ENCODE peak calls at places on chromosomes 6 and 20, in four cellular contexts. C is iPS DF 6.9, R is cardiac muscle cell, L is cardiac fibroblast. I is an unnamed sample.

GRCh38 chr6:31558631-31559500 is 11.5 kb downstream of the NFKBIL1 start:
- DNase-seq in L (peak; percentile 58), R (peak; percentile 52), C (no peak), I (no peak)

GRCh38 chr6:136920858-136921520 is 1.1 kb upstream of the SLC35D3 start:
- DNase-seq in L (peak; percentile 21), C (no peak), R (peak; percentile 21), I (peak; percentile 28)

GRCh38 chr6:41939848-41940758 is 1.5 kb downstream of the CCND3 start:
- DNase-seq in R (peak; percentile 84), C (no peak), L (peak; percentile 53), I (peak; percentile 11)

GRCh38 chr6:142376115-142376514 is 74.3 kb downstream of the ADGRG6 start:
- DNase-seq in C (no peak), L (no peak), R (no peak), I (no peak)

GRCh38 chr20:49948809-49949507 is 12.8 kb downstream of the RNF114 start:
- DNase-seq in R (peak; percentile 67), L (peak; percentile 93), C (no peak), I (peak; percentile 97)

GRCh38 chr6:33112148-33112547 is 36.4 kb downstream of the HLA-DPB1 start:
- DNase-seq in C (no peak), L (peak; percentile 71), R (peak; percentile 72), I (peak; percentile 49)

GRCh38 chr20:60222497-60222896 is 264.3 kb downstream of the CDH26 start:
- DNase-seq in R (no peak), L (no peak), C (no peak), I (no peak)

GRCh38 chr6:35089216-35089934 is 51.8 kb downstream of the TCP11 start:
- DNase-seq in C (no peak), R (no peak), L (no peak), I (no peak)

GRCh38 chr6:130215526-130215925 is 7.2 kb downstream of the SAMD3 start:
- DNase-seq in R (no peak), L (no peak), C (no peak), I (no peak)

GRCh38 chr6:113920663-113921267 is 50.2 kb downstream of the HDAC2 start:
- DNase-seq in C (no peak), L (no peak), R (no peak), I (no peak)

GRCh38 chr6:169288591-169288990 is 34.9 kb upstream of the THBS2 start:
- DNase-seq in L (peak; percentile 86), R (peak; percentile 83), C (no peak), I (peak; percentile 51)

GRCh38 chr20:35663813-35664543 is 722 bp downstream of the CPNE1 start:
- DNase-seq in C (no peak), L (peak; percentile 27), R (peak; percentile 41), I (peak; percentile 24)

GRCh38 chr6:50708664-50709365 is 4.5 kb upstream of the TFAP2D start:
- DNase-seq in C (no peak), L (no peak), R (no peak), I (no peak)

GRCh38 chr6:21075986-21076385 is 517.6 kb upstream of the SOX4 start:
- DNase-seq in C (no peak), L (no peak), R (no peak), I (no peak)

GRCh38 chr6:158417760-158418098 is 105.5 kb downstream of the TULP4 start:
- DNase-seq in C (no peak), R (peak; percentile 76), L (peak; percentile 81), I (peak; percentile 79)

GRCh38 chr20:35004051-35004725 is 48.5 kb downstream of the MYH7B start:
- DNase-seq in L (no peak), C (no peak), R (no peak), I (no peak)

GRCh38 chr6:155248021-155249001 is 15.5 kb upstream of the CLDN20 start:
- DNase-seq in L (peak; percentile 81), R (peak; percentile 78), C (no peak), I (peak; percentile 78)

DNA sequence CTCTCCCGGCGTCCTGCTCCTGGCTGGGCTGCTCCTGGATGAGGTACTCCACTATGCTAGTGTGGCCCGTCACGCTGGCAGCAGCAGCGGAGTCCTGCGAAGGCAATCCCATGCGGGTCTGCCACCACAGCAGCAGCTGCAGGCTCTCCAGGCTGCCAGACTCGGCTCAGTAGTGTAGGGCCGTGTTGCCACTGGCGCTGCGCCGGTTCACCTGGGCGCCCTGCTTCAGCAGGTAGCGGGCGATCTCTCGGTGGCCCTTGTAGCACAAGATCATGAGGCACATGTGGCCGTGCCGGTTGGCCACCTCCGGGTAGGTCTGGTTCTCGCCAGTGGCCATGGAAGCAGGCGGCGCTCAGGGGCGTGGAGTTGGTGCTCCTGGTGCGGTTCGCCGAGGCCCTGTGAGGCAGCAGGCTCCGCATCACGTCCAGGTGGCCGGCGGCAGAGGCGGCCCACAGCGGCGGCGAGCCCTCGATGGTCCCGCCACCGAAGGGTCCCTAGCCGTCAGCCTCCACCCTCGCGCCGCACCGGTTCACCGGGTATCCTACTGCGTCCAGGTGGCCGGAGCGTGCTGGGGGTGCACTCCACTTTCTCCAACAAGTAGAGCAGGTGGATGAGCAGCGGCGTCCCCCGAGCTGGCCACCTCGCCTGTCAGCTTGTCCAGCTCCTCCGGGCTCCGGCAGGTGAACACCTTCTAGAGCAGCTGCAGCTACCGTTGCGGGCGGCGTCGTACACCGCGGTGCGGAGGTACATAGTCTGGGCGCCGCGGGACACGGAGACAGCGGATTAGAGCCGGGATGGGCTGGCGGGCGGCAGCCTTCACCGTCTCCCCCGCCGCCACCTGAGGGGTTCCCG is 19.8 kb downstream of the RFPL4B start:
- DNase-seq in R (no peak), L (no peak), C (no peak), I (no peak)
- H3K4me3 ChIP-seq in R (no peak overlapping the region), L (no peak overlapping the region), C (no peak overlapping the region), I (no peak overlapping the region)

DNA sequence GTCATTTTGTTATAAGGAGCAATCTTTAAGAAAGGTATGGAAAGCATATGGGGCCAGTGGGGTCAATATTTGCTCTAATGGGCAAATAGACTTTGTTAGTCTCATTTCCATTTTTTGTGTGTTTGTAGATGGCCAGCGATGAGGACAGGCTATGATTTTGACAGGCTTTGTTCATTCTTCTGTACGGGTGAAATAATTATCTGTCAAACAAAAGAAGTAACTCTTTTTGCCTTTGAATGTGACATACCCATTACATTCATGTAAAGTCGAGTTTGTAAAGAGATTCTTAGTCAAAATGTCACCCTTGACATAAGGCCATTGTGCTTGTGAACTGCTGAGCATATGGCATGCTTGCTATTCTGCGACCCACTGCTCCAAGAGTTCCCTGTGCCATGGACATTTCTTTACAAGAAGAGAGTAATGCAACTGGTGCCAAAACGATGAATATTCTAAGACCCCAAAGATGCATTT is 38.1 kb upstream of the JAG1 start:
- DNase-seq in L (no peak), R (no peak), C (no peak), I (no peak)
- H3K4me3 ChIP-seq in L (no peak overlapping the region), R (no peak overlapping the region), C (no peak overlapping the region), I (no peak overlapping the region)

DNA sequence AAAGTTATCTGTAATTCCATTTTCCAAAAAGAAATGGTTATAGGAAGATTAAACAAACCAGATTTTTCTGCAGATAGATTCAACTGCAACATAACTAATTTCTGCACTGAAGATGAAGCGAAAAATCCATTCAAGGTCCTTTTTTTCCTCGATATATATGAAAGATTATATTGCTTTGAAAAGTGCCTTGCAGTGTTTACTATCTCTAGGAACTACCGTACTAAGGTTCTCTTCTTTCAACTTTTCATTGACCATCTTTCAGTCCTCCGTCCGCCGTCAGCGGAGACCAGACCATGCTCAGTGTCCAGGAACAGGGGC is 545 bp downstream of the ZNF322 start:
- DNase-seq in L (peak; percentile 37), C (no peak), R (no peak), I (no peak)
- H3K4me3 ChIP-seq in L (peak overlapping the region; percentile 55), C (peak overlapping the region; percentile 83), R (peak overlapping the region; percentile 83), I (peak overlapping the region; percentile 79)

DNA sequence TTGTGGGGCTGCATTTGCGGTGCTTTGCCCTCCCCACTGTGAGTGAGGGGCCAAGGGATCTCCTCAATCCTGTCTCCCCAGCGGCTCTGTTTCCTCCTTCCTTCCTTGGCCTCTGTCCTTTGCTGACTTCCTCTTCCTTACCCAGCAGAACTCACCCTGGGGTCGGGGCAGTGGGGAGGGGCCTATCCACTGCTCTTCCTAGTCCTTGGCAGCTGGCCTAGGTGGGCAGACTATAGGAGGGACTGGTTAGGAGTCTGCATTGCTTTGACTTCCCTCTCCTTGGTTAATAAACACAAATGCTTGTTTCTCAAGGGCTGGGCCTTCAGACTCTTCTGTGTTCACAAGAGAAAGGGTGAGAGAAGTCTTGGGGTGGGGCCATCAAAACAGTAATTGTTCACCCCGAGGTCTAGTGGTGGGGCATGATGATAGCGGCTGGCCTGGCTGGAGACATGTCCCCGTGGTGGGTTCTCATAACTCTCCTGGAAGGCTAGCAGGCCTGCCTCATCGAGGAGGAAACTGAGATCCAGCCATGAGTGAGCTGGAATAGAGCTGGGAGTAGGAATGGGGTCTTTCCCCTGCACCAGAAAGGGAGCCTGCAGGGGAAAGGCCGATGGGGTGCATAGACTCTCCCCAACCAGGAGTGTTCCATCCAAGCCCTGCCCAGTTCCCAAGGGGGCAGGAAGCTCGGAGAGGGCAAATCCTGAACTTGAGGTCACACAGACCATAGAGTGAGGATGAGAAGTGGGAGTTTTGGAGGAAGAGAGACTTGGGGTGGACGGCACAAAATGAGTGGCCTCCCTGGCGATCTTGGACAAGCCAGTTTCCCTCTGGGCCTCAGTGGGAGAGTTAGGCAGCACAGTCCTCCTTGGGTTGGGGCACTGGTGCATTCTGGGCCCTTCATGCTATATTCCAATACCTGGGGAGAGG is 12.7 kb downstream of the FAM110A start:
- DNase-seq in C (no peak), R (no peak), L (no peak), I (no peak)
- H3K4me3 ChIP-seq in C (no peak overlapping the region), R (no peak overlapping the region), L (no peak overlapping the region), I (no peak overlapping the region)

GRCh38 chr20:58621906-58622548 is 29.1 kb upstream of the STX16 start:
- DNase-seq in R (no peak), C (no peak), L (peak; percentile 28), I (no peak)

GRCh38 chr20:58622671-58623578 is 28.2 kb upstream of the STX16 start:
- DNase-seq in R (peak; percentile 38), L (peak; percentile 49), C (no peak), I (peak; percentile 84)

GRCh38 chr20:58618694-58619540 is 32.2 kb upstream of the STX16 start:
- DNase-seq in C (peak; percentile 27), L (peak; percentile 82), R (peak; percentile 86), I (peak; percentile 94)

GRCh38 chr20:58617158-58617557 is 33.9 kb upstream of the STX16 start:
- DNase-seq in C (no peak), L (no peak), R (no peak), I (no peak)

DNA sequence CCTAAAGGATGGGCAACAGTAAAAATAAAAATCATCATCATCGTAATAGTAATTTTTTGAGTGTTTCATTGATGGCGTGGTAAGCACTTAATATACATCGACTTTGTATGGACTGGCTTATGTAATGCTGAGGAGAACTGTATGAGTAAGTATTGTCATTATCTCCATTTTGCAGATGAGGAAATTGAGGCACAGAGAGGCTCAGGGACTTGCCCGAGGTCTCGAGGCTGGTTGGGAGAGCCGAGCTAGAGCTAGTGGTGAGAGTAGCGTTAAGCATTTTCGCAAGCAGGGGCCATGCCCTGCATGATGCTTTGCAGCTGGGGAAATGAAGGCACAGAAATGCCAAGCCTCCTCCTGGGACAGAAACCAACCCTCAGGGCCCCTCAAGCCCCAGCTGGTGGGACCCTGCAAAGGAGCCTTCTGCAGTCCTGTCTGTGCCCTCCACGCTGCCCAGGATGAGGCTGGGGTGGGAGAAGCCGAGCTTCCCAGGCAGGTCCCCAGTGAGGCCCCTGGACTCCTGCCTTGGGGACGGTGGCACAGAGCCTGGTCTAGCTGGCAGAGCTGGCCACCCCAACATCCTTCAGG is 31.1 kb upstream of the STX16 start:
- DNase-seq in R (no peak), C (no peak), L (no peak), I (no peak)
- H3K4me3 ChIP-seq in R (no peak overlapping the region), C (no peak overlapping the region), L (no peak overlapping the region), I (no peak overlapping the region)

GRCh38 chr6:157240059-157240959 is 83.0 kb downstream of the TMEM242 start:
- DNase-seq in L (peak; percentile 37), C (no peak), R (peak; percentile 38), I (peak; percentile 34)
- H3K4me3 ChIP-seq in L (no peak overlapping the region), C (no peak overlapping the region), R (no peak overlapping the region), I (no peak overlapping the region)

GRCh38 chr6:19663479-19663878 is 173.7 kb upstream of the ID4 start:
- DNase-seq in C (no peak), R (no peak), L (no peak), I (no peak)
- H3K4me3 ChIP-seq in C (no peak overlapping the region), R (no peak overlapping the region), L (no peak overlapping the region), I (no peak overlapping the region)

GRCh38 chr20:19815553-19815991 is 57.5 kb downstream of the RIN2 start:
- DNase-seq in L (peak; percentile 100), C (no peak), R (peak; percentile 92), I (peak; percentile 99)
- H3K4me3 ChIP-seq in L (no peak overlapping the region), C (no peak overlapping the region), R (no peak overlapping the region), I (no peak overlapping the region)

I was measured in astrocyte of the spinal cord.